ENCODE peak calls at places on chromosomes 5 and 9, in eight cellular contexts. Q, M, G, J, N, A, X and T are unnamed samples.

GRCh38 chr9:98482248-98482647 is 226.5 kb downstream of the GABBR2 start:
- DNase-seq in A (peak; percentile 84), X (no peak), G (no peak), M (no peak), Q (no peak), N (no peak), J (peak; percentile 59), T (peak; percentile 61)

GRCh38 chr5:111853748-111854147 is 96.8 kb upstream of the NREP start:
- DNase-seq in J (no peak), G (no peak), X (no peak), M (no peak), N (no peak), A (no peak), Q (no peak), T (no peak)

GRCh38 chr5:166165600-166165999 is 2125.8 kb upstream of the WWC1 start:
- DNase-seq in A (no peak), G (no peak), M (no peak), N (no peak), Q (no peak), J (no peak), X (no peak), T (no peak)

GRCh38 chr5:37839441-37840035 is 303 bp downstream of the GDNF start:
- DNase-seq in J (peak; percentile 37), N (no peak), X (peak; percentile 55), G (peak; percentile 51), A (peak; percentile 47), Q (peak; percentile 60), M (peak; percentile 89), T (no peak)

GRCh38 chr9:124270504-124271335 is 13.0 kb downstream of the NEK6 start:
- DNase-seq in N (no peak), M (no peak), G (no peak), J (no peak), Q (no peak), A (no peak), X (no peak), T (no peak)

GRCh38 chr5:114412509-114413171 is 50.8 kb downstream of the KCNN2 start:
- DNase-seq in J (no peak), N (no peak), Q (no peak), G (no peak), X (no peak), M (no peak), A (peak; percentile 97), T (peak; percentile 90)

GRCh38 chr5:154042751-154043150 is 4.0 kb downstream of the MFAP3 start:
- DNase-seq in A (no peak), Q (no peak), M (no peak), G (no peak), X (no peak), N (no peak), J (no peak), T (no peak)

GRCh38 chr9:104240890-104241289 is 146.8 kb downstream of the SMC2 start:
- DNase-seq in Q (no peak), M (no peak), X (no peak), N (no peak), A (no peak), G (no peak), J (no peak), T (no peak)

GRCh38 chr5:134086943-134087305 is 27.6 kb upstream of the TCF7 start:
- DNase-seq in A (no peak), Q (no peak), N (peak; percentile 85), G (no peak), X (no peak), M (peak; percentile 13), J (no peak), T (no peak)

GRCh38 chr5:159156839-159157238 is 52.5 kb downstream of the RNF145 start:
- DNase-seq in X (peak; percentile 60), N (peak; percentile 26), A (peak; percentile 70), G (no peak), J (peak; percentile 56), Q (peak; percentile 68), M (no peak), T (peak; percentile 40)

GRCh38 chr5:64869419-64869818 is 100.7 kb downstream of the CWC27 start:
- DNase-seq in G (no peak), A (peak; percentile 67), N (no peak), Q (no peak), X (no peak), J (peak; percentile 21), M (no peak), T (peak; percentile 28)

GRCh38 chr5:67773439-67773988 is 442.0 kb upstream of the PIK3R1 start:
- DNase-seq in N (no peak), M (peak; percentile 69), G (no peak), Q (no peak), X (peak; percentile 95), A (no peak), J (no peak), T (no peak)

GRCh38 chr9:114336157-114336556 is 6.5 kb downstream of the ORM2 start:
- DNase-seq in A (no peak), Q (no peak), M (no peak), N (no peak), X (no peak), J (no peak), G (no peak), T (no peak)

GRCh38 chr5:174307656-174308271 is 262.3 kb downstream of the NSG2 start:
- DNase-seq in J (no peak), Q (no peak), M (no peak), A (no peak), G (no peak), N (no peak), X (no peak), T (no peak)